ENCODE peak calls at places on chromosomes 4 and X, in five cellular contexts. W, S, O, B and Q are unnamed samples.
A peak's percentile ranks its signal among the peaks of the same experiment; 100 is the strongest.

GRCh38 chr4:37825943-37826281 is 574 bp upstream of the PGM2 start:
- DNase-seq in O (peak; percentile 37), S (no peak), W (no peak), B (no peak), Q (peak; percentile 28)

GRCh38 chrX:103343105-103343504 is 13.1 kb downstream of the TCEAL7 start:
- DNase-seq in S (peak; percentile 33), B (peak; percentile 71), O (peak; percentile 52), W (peak; percentile 59), Q (peak; percentile 29)

GRCh38 chr4:169152899-169153298 is 117.9 kb downstream of the SH3RF1 start:
- DNase-seq in O (peak; percentile 55), B (no peak), W (no peak), S (no peak), Q (no peak)

GRCh38 chrX:10104958-10105658 is 51.7 kb upstream of the CLCN4 start:
- DNase-seq in S (no peak), W (peak; percentile 7), O (no peak), B (no peak), Q (no peak)

GRCh38 chr4:105765690-105766407 is 57.3 kb downstream of the GSTCD start:
- DNase-seq in W (peak; percentile 83), S (no peak), O (peak; percentile 24), B (peak; percentile 85), Q (no peak)

GRCh38 chr4:78410651-78411050 is 140.9 kb upstream of the ANXA3 start:
- DNase-seq in B (peak; percentile 25), S (no peak), O (no peak), W (peak; percentile 15), Q (no peak)

GRCh38 chrX:38163193-38163592 is 57.5 kb downstream of the SRPX start:
- DNase-seq in S (no peak), W (no peak), O (no peak), B (no peak), Q (no peak)

GRCh38 chrX:65821721-65822496 is 154.5 kb downstream of the MSN start:
- DNase-seq in S (no peak), O (peak; percentile 50), B (no peak), W (peak; percentile 1), Q (no peak)

GRCh38 chrX:8629871-8630270 is 102.1 kb downstream of the ANOS1 start:
- DNase-seq in B (peak; percentile 93), S (no peak), O (no peak), W (no peak), Q (no peak)

GRCh38 chr4:123939621-123940020 is 543.0 kb downstream of the SPRY1 start:
- DNase-seq in S (no peak), B (peak; percentile 55), W (peak; percentile 78), O (no peak), Q (no peak)

GRCh38 chr4:91268913-91269312 is 1034.9 kb upstream of the GRID2 start:
- DNase-seq in O (no peak), W (no peak), S (no peak), B (no peak), Q (no peak)

GRCh38 chr4:92184566-92184965 is 119.2 kb upstream of the GRID2 start:
- DNase-seq in W (peak; percentile 32), S (no peak), B (no peak), O (no peak), Q (no peak)

GRCh38 chr4:99471349-99471748 is 36.2 kb upstream of the ADH7 start:
- DNase-seq in W (no peak), B (no peak), S (no peak), O (peak; percentile 10), Q (no peak)

GRCh38 chrX:67587946-67588624 is 44.3 kb downstream of the AR start:
- DNase-seq in O (no peak), B (no peak), S (no peak), W (peak; percentile 33), Q (no peak)

GRCh38 chr4:106816501-106816900 is 219.6 kb downstream of the DKK2 start:
- DNase-seq in W (peak; percentile 69), B (no peak), O (peak; percentile 6), S (no peak), Q (no peak)

GRCh38 chrX:7904557-7904956 is 22.7 kb downstream of the PNPLA4 start:
- DNase-seq in W (peak; percentile 19), S (no peak), O (no peak), B (no peak), Q (no peak)

GRCh38 chrX:108811891-108812290 is 75.5 kb upstream of the IRS4 start:
- DNase-seq in W (no peak), S (no peak), O (peak; percentile 38), B (no peak), Q (no peak)

GRCh38 chrX:47900833-47901232 is 64.1 kb downstream of the ZNF81 start:
- DNase-seq in B (no peak), S (peak; percentile 48), O (no peak), W (no peak), Q (no peak)

GRCh38 chr4:38488891-38489861 is 174.8 kb upstream of the KLF3 start:
- DNase-seq in S (no peak), W (peak; percentile 27), O (peak; percentile 69), B (no peak), Q (no peak)

GRCh38 chrX:16658284-16658683 is 8.3 kb downstream of the S100G start:
- DNase-seq in S (no peak), W (peak; percentile 47), O (no peak), B (peak; percentile 88), Q (no peak)

GRCh38 chrX:9562851-9563250 is 98.0 kb downstream of the TBL1X start:
- DNase-seq in O (no peak), B (peak; percentile 56), S (no peak), W (peak; percentile 84), Q (no peak)

GRCh38 chr4:73870778-73871177 is 1.6 kb downstream of the CXCL1 start:
- DNase-seq in B (peak; percentile 38), W (no peak), S (no peak), O (no peak), Q (no peak)

GRCh38 chrX:626745-627509 is 3.7 kb upstream of the SHOX start:
- DNase-seq in B (no peak), S (no peak), O (no peak), W (no peak), Q (no peak)

GRCh38 chr4:47287735-47288134 is 175.8 kb downstream of the COMMD8 start:
- DNase-seq in W (peak; percentile 3), S (no peak), O (no peak), B (peak; percentile 5), Q (no peak)

GRCh38 chrX:39777623-39778025 is 320.1 kb downstream of the BCOR start:
- DNase-seq in O (no peak), B (no peak), S (no peak), W (no peak), Q (peak; percentile 33)

GRCh38 chrX:67614006-67614405 is 70.2 kb downstream of the AR start:
- DNase-seq in W (no peak), S (no peak), B (no peak), O (no peak), Q (no peak)

GRCh38 chr4:158833602-158834001 is 64.8 kb downstream of the FNIP2 start:
- DNase-seq in S (no peak), W (no peak), O (no peak), B (no peak), Q (no peak)

GRCh38 chr4:109816082-109816442 is 500 bp downstream of the GAR1 start:
- DNase-seq in W (peak; percentile 56), B (no peak), S (peak; percentile 30), O (peak; percentile 21), Q (peak; percentile 62)

GRCh38 chrX:155718964-155719586 is 106.3 kb upstream of the TMLHE start:
- DNase-seq in S (no peak), W (peak; percentile 44), O (no peak), B (no peak), Q (no peak)

GRCh38 chr4:168612435-168613139 is 115.7 kb downstream of the PALLD start:
- DNase-seq in W (peak; percentile 85), S (no peak), B (peak; percentile 83), O (no peak), Q (no peak)

GRCh38 chrX:131938749-131939148 is 84.4 kb upstream of the STK26 start:
- DNase-seq in S (no peak), W (no peak), B (no peak), O (no peak), Q (no peak)

GRCh38 chrX:17627026-17627425 is 110.3 kb upstream of the SCML1 start:
- DNase-seq in O (no peak), S (no peak), W (no peak), B (no peak), Q (no peak)

GRCh38 chrX:93538575-93538974 is 134.8 kb downstream of the NAP1L3 start:
- DNase-seq in W (peak; percentile 8), B (peak; percentile 25), S (no peak), O (peak; percentile 10), Q (no peak)

GRCh38 chr4:8088966-8089491 is 69.6 kb downstream of the ABLIM2 start:
- DNase-seq in W (no peak), O (no peak), B (no peak), S (no peak), Q (no peak)

GRCh38 chr4:8085491-8086479 is 72.8 kb downstream of the ABLIM2 start:
- DNase-seq in O (peak; percentile 63), S (no peak), B (no peak), W (no peak), Q (no peak)

GRCh38 chr4:8089862-8090261 is 68.8 kb downstream of the ABLIM2 start:
- DNase-seq in S (no peak), W (no peak), O (no peak), B (no peak), Q (no peak)

GRCh38 chr4:8086751-8087445 is 71.7 kb downstream of the ABLIM2 start:
- DNase-seq in B (no peak), O (no peak), W (no peak), S (no peak), Q (no peak)

GRCh38 chr4:8087921-8088495 is 70.6 kb downstream of the ABLIM2 start:
- DNase-seq in O (no peak), W (no peak), B (no peak), S (no peak), Q (no peak)
- H2AFZ ChIP-seq in O (no peak overlapping the region), W (no peak overlapping the region), B (no peak overlapping the region), S (no peak overlapping the region), Q (no peak overlapping the region)

GRCh38 chr4:39710098-39710896 is 12.4 kb downstream of the UBE2K start:
- DNase-seq in W (no peak), B (no peak), S (no peak), O (no peak), Q (no peak)
- H4K20me1 ChIP-seq in W (peaks cover 9% of the 10 kb centered on the region), B (peaks cover 24% of the 10 kb centered on the region), S (peaks cover 16% of the 10 kb centered on the region), O (peaks cover 73% of the 10 kb centered on the region), Q (peaks cover 55% of the 10 kb centered on the region)

GRCh38 chr4:186778134-186778533 is 54.5 kb upstream of the FAT1 start:
- DNase-seq in S (no peak), B (no peak), O (peak; percentile 21), W (no peak), Q (no peak)
- H2AFZ ChIP-seq in S (no peak overlapping the region), B (no peak overlapping the region), O (peak overlapping the region; percentile 85), W (no peak overlapping the region), Q (no peak overlapping the region)

DNA sequence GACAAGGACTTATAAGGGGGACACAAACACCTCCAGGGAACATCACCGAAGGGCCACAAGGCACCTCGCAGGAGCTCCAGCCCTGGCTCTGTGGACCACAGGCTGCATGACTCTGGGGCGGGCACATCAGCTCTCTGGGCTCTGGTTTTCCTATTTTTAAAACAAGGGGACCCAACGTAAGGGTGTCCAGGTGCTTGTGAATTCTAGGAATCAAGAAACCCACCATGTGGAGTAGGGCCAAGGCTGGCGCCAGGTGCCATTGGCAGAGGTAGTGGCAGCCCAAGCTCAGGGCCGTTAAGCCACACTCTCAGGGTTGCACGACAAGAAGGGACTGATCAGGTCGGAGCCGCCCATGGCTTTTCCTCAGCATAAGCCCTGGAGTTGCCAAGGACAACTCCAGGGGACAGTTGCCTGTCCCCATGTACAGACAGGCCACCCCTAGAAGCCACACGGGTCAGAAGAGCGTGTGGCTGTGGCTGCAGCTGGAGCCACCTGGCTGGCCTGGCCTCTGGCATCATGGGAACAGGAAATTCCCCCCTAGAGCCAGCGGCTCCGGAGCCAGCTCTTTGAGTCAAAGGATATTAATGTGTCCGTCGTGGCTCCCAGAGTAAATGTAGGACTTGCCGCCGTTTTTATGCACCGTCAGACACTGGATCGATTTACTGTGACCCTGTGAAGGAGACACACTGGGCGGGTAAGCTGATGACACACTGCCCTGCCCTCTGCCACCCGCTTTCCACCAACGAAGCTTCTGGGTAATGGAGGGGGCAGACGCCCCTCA is 32.5 kb downstream of the WDR1 start:
- DNase-seq in B (no peak), O (no peak), W (no peak), S (no peak), Q (no peak)
- H4K20me1 ChIP-seq in B (no peaks in the 10 kb centered on the region), O (peaks cover 6% of the 10 kb centered on the region), W (no peaks in the 10 kb centered on the region), S (peaks cover 4% of the 10 kb centered on the region), Q (peaks cover 80% of the 10 kb centered on the region)